ENCODE peak calls at places on chromosomes 6 and 20, in ten cellular contexts. G, Y, F, H, E, P, I, Z, U and A are unnamed samples. For H3K9me3, the result is how much of the 10 kb centered on the place peaks cover.

GRCh38 chr6:141467881-141468280 is 664.8 kb upstream of the GJE1 start:
- DNase-seq in P (peak), G (no peak), Y (no peak), F (no peak), Z (no peak), E (peak), I (no peak), U (no peak), H (no peak), A (no peak)

GRCh38 chr6:98525860-98526259 is 308.5 kb upstream of the POU3F2 start:
- DNase-seq in E (no peak), I (no peak), Z (no peak), H (no peak), U (no peak), G (no peak), Y (no peak), F (no peak), P (no peak), A (no peak)

GRCh38 chr6:163416640-163417253 is 2.2 kb downstream of the QKI start:
- DNase-seq in U (no peak), Z (peak), I (peak), H (no peak), E (peak), Y (peak), P (peak), G (peak), F (no peak), A (no peak)

GRCh38 chr20:32823078-32823477 is 3.3 kb downstream of the MAPRE1 start:
- DNase-seq in U (no peak), Y (no peak), H (no peak), G (no peak), E (peak), F (no peak), Z (peak), P (peak), I (peak), A (peak)

GRCh38 chr6:31272856-31273626 is 1.1 kb upstream of the HLA-C start:
- DNase-seq in I (no peak), P (peak), U (no peak), F (no peak), E (no peak), H (no peak), G (no peak), Y (no peak), Z (no peak), A (peak)

GRCh38 chr6:47701374-47701773 is 3.0 kb downstream of the ADGRF4 start:
- DNase-seq in I (no peak), G (no peak), Y (no peak), E (peak), H (no peak), F (no peak), P (no peak), Z (no peak), U (no peak), A (no peak)

GRCh38 chr6:95741001-95741400 is 163.7 kb downstream of the MANEA start:
- DNase-seq in E (no peak), P (no peak), Y (no peak), I (no peak), G (no peak), Z (no peak), F (no peak), U (no peak), H (no peak), A (no peak)

GRCh38 chr6:43310137-43310536 is 1.5 kb upstream of the CRIP3 start:
- DNase-seq in U (no peak), Z (no peak), F (no peak), H (no peak), G (no peak), Y (no peak), E (no peak), P (peak), I (no peak), A (no peak)

GRCh38 chr20:12860619-12861247 is 148.0 kb upstream of the SPTLC3 start:
- DNase-seq in H (no peak), U (no peak), Y (no peak), G (no peak), I (no peak), E (no peak), F (no peak), Z (no peak), P (no peak), A (no peak)

GRCh38 chr20:32434434-32434833 is 76.3 kb downstream of the ASXL1 start:
- DNase-seq in P (no peak), Y (no peak), G (no peak), F (no peak), H (no peak), I (no peak), U (no peak), E (no peak), Z (no peak), A (no peak)

GRCh38 chr20:57392512-57393271 is 1.5 kb downstream of the RBM38 start:
- DNase-seq in H (peak), I (no peak), G (no peak), Y (peak), F (no peak), P (no peak), Z (no peak), E (no peak), U (no peak), A (no peak)

GRCh38 chr6:7260291-7261029 is 52.5 kb downstream of the SSR1 start:
- DNase-seq in U (no peak), Z (peak), G (no peak), H (peak), F (no peak), P (no peak), I (no peak), Y (no peak), E (no peak), A (no peak)

GRCh38 chr6:116714296-116714695 is 33.3 kb downstream of the KPNA5 start:
- DNase-seq in F (no peak), E (no peak), P (no peak), Y (no peak), G (no peak), H (no peak), I (peak), Z (no peak), U (no peak), A (no peak)

GRCh38 chr6:136103763-136104311 is 146.3 kb downstream of the MTFR2 start:
- DNase-seq in U (no peak), E (no peak), F (no peak), P (peak), G (no peak), Y (peak), H (no peak), I (peak), Z (no peak), A (no peak)

GRCh38 chr6:7773914-7774313 is 48.0 kb downstream of the BMP6 start:
- DNase-seq in Y (no peak), Z (no peak), I (no peak), F (no peak), H (no peak), E (no peak), U (no peak), P (no peak), G (no peak), A (no peak)

GRCh38 chr20:11103866-11104265 is 430.1 kb upstream of the JAG1 start:
- DNase-seq in I (no peak), F (no peak), H (no peak), U (no peak), Z (no peak), P (no peak), Y (no peak), E (no peak), G (no peak), A (no peak)

GRCh38 chr20:63968928-63969760 is 586 bp downstream of the ZNF512B start:
- DNase-seq in U (no peak), Y (peak), E (no peak), I (peak), P (peak), Z (no peak), H (peak), G (no peak), F (no peak), A (no peak)

GRCh38 chr6:169839493-169839892 is 88.1 kb downstream of the ERMARD start:
- DNase-seq in F (no peak), Z (no peak), P (no peak), U (no peak), G (no peak), H (peak), I (no peak), E (no peak), Y (no peak), A (peak)

GRCh38 chr6:131976545-131977061 is 25.4 kb upstream of the CCN2 start:
- DNase-seq in H (no peak), I (peak), E (peak), G (no peak), F (no peak), U (no peak), Y (no peak), P (no peak), Z (no peak), A (no peak)

GRCh38 chr6:55528624-55529023 is 50.4 kb downstream of the HMGCLL1 start:
- DNase-seq in U (peak), F (no peak), P (peak), E (peak), I (peak), Z (peak), Y (no peak), G (peak), H (no peak), A (no peak)

GRCh38 chr6:6712258-6712978 is 123.9 kb downstream of the LY86 start:
- DNase-seq in Z (no peak), U (no peak), Y (no peak), P (peak), G (peak), F (no peak), E (peak), H (no peak), I (peak), A (no peak)

GRCh38 chr6:57307850-57308249 is 9.6 kb upstream of the PRIM2 start:
- DNase-seq in U (no peak), F (no peak), P (peak), Y (no peak), E (no peak), G (no peak), Z (no peak), H (no peak), I (no peak), A (no peak)

GRCh38 chr6:37630281-37630799 is 67.3 kb downstream of the MDGA1 start:
- DNase-seq in P (peak), F (peak), E (peak), Y (no peak), G (peak), Z (no peak), U (peak), H (no peak), I (peak), A (peak)

GRCh38 chr6:31723980-31724691 is 963 bp downstream of the MPIG6B start:
- DNase-seq in F (no peak), I (no peak), P (no peak), Z (peak), U (no peak), E (no peak), H (no peak), G (no peak), Y (peak), A (no peak)

GRCh38 chr6:83615025-83615999 is 93.6 kb downstream of the SNAP91 start:
- DNase-seq in U (peak), G (peak), P (peak), E (peak), I (peak), Y (no peak), Z (no peak), F (no peak), H (no peak), A (no peak)

GRCh38 chr6:108080010-108080780 is 5.7 kb upstream of the OSTM1 start:
- DNase-seq in I (no peak), U (no peak), P (peak), F (no peak), G (no peak), Z (no peak), H (no peak), Y (no peak), E (peak), A (peak)

GRCh38 chr6:32148722-32149576 is 2.8 kb downstream of the PRRT1 start:
- DNase-seq in Z (no peak), U (no peak), P (peak), E (no peak), H (peak), G (no peak), I (no peak), F (no peak), Y (no peak), A (no peak)

GRCh38 chr6:107600936-107601335 is 111.0 kb downstream of the SOBP start:
- DNase-seq in U (no peak), I (peak), H (no peak), P (peak), G (no peak), Y (peak), E (peak), Z (no peak), F (no peak), A (peak)

GRCh38 chr6:136647363-136647763 is 97.1 kb upstream of the MAP7 start:
- DNase-seq in Y (peak), G (no peak), F (no peak), U (no peak), H (no peak), E (no peak), P (peak), Z (no peak), I (no peak), A (peak)

GRCh38 chr6:44489912-44490604 is 102.6 kb downstream of the CDC5L start:
- DNase-seq in I (no peak), P (peak), H (no peak), Y (peak), Z (no peak), E (peak), F (peak), U (peak), G (peak), A (peak)

GRCh38 chr20:54058420-54059139 is 11.8 kb downstream of the BCAS1 start:
- DNase-seq in U (no peak), I (no peak), Z (no peak), Y (no peak), G (no peak), E (no peak), H (no peak), F (no peak), P (no peak), A (no peak)

GRCh38 chr20:10902836-10903410 is 229.1 kb upstream of the JAG1 start:
- DNase-seq in E (no peak), I (no peak), F (no peak), Z (no peak), Y (no peak), H (no peak), U (no peak), P (peak), G (no peak), A (no peak)

GRCh38 chr6:52261229-52261628 is 16.9 kb upstream of the IL17F start:
- DNase-seq in Y (no peak), U (no peak), P (peak), H (no peak), F (no peak), Z (no peak), E (peak), I (no peak), G (no peak), A (peak)

GRCh38 chr20:53157443-53158408 is 185.6 kb downstream of the TSHZ2 start:
- DNase-seq in F (no peak), E (peak), I (peak), H (no peak), G (peak), Y (peak), Z (peak), U (peak), P (peak), A (peak)

DNA sequence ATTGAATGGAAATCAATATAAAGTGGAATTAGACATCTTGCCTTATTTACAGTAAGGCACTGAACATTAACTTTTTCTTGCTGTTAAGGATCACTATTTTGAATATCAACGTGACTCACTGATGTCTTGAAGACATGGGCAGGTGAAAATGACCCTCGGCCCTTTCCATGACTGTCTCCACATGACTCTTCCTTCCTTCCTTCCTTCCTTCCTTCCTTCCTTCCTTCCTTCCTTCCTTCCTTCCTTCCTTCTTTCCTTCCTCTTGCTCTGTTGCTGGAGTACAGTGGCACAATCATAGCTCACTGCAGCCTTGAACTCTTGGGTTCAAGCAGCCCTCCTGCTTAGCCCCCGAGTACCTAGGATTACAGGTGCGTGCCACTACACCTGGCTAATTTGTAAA is 52.2 kb upstream of the TOX2 start:
- DNase-seq in I (no peak), Y (no peak), F (no peak), H (no peak), G (no peak), Z (no peak), P (no peak), U (no peak), E (no peak), A (no peak)
- H3K4me3 ChIP-seq in I (no peak), Y (no peak), F (no peak), H (no peak), G (no peak), Z (no peak), P (no peak), U (no peak), E (no peak), A (no peak)

GRCh38 chr6:35552285-35552917 is 39.7 kb upstream of the TULP1 start:
- DNase-seq in F (no peak), P (peak), E (peak), Y (no peak), Z (peak), G (peak), U (peak), I (peak), H (no peak), A (no peak)

GRCh38 chr6:35554811-35555210 is 42.1 kb upstream of the TULP1 start:
- DNase-seq in Z (no peak), H (no peak), U (no peak), Y (no peak), I (no peak), G (no peak), F (no peak), P (no peak), E (no peak), A (no peak)

GRCh38 chr6:35557239-35557638 is 44.5 kb upstream of the TULP1 start:
- DNase-seq in P (no peak), F (no peak), H (no peak), Z (no peak), E (no peak), G (no peak), I (no peak), Y (no peak), U (no peak), A (no peak)

GRCh38 chr6:35550437-35550836 is 37.7 kb upstream of the TULP1 start:
- DNase-seq in F (no peak), P (no peak), I (no peak), G (no peak), U (no peak), H (no peak), E (no peak), Y (no peak), Z (no peak), A (no peak)

DNA sequence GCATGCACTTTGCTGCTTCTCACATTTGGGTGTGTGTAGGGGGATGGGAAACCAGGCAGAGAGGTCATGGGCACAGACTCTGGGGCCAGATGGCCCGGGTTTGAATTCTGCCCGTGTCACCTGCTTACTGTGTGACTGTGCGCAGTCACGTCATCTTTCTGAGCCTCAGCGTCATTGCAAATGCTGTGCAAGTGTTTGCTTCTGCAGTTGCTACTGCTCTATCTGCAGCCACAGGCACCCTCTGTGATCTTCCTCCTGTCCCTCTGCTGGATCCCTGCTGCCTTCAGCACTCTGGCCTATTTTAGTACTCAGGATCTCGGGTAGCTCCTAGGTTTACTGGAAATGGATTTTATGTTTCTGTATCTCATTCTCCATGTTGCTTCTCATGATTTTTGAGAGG is 40.6 kb upstream of the TULP1 start:
- DNase-seq in F (no peak), E (no peak), I (no peak), P (no peak), U (no peak), H (no peak), Y (no peak), G (no peak), Z (no peak), A (no peak)
- H3K9me3 ChIP-seq in F (under half), E (under half), I (under half), P (under half), U (under half), H (under half), Y (under half), G (under half), Z (under half), A (under half)

GRCh38 chr20:4913147-4913546 is 88.2 kb downstream of the SLC23A2 start:
- DNase-seq in E (no peak), F (no peak), P (no peak), Z (no peak), Y (no peak), I (no peak), H (no peak), G (no peak), U (no peak), A (no peak)
- H3K4me3 ChIP-seq in E (no peak), F (no peak), P (no peak), Z (no peak), Y (no peak), I (no peak), H (no peak), G (no peak), U (no peak), A (no peak)

GRCh38 chr6:168541307-168541706 is 100.3 kb downstream of the SMOC2 start:
- DNase-seq in Y (no peak), I (no peak), E (no peak), Z (no peak), F (no peak), P (no peak), H (no peak), G (no peak), U (no peak), A (no peak)

GRCh38 chr6:168537485-168537884 is 96.5 kb downstream of the SMOC2 start:
- DNase-seq in U (no peak), Y (no peak), H (no peak), P (no peak), G (no peak), Z (no peak), I (no peak), F (no peak), E (no peak), A (no peak)

GRCh38 chr6:168538892-168539811 is 98.2 kb downstream of the SMOC2 start:
- DNase-seq in E (no peak), I (no peak), Z (no peak), G (no peak), Y (no peak), P (no peak), U (no peak), F (no peak), H (no peak), A (no peak)

GRCh38 chr6:168542301-168542700 is 101.3 kb downstream of the SMOC2 start:
- DNase-seq in P (no peak), Y (no peak), F (no peak), I (no peak), E (no peak), H (no peak), G (no peak), Z (no peak), U (no peak), A (no peak)

GRCh38 chr6:168540713-168541291 is 99.8 kb downstream of the SMOC2 start:
- DNase-seq in F (no peak), H (no peak), Y (no peak), E (no peak), I (no peak), Z (no peak), U (no peak), P (no peak), G (no peak), A (no peak)
- H3K9me3 ChIP-seq in F (under half), H (under half), Y (under half), E (under half), I (under half), Z (under half), U (under half), P (under half), G (under half), A (under half)

DNA sequence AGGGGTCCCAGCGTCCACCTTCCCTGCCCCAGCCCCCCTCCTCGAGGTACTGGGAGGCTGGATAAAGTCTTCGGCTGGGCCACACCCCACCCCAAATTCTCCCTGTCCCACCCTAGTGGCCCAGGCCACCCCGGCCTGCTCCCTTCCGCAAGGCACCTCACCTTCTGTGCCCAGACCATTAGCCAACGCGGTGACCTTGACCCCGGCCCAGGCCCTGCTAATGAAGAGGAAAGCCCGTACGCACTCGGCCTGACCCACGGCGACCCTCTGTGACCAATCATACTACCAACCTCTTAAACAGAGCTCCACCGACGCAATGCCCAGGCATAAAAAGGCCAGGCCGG is 182 bp upstream of the OXT start:
- DNase-seq in E (no peak), G (no peak), Z (no peak), U (no peak), P (no peak), Y (no peak), H (no peak), F (no peak), I (no peak), A (no peak)
- H3K4me3 ChIP-seq in E (no peak), G (no peak), Z (no peak), U (no peak), P (peak), Y (peak), H (no peak), F (peak), I (no peak), A (no peak)